ENCODE peak calls at places on chromosomes 2 and 18, in eight cellular contexts. W is PC-3, O is fibroblast of pulmonary artery, R is astrocyte of the spinal cord, H is heart right ventricle, I is breast epithelium, Z is GM23338, B is transverse colon. A is an unnamed sample.

GRCh38 chr2:69449906-69450305 is 12.7 kb upstream of the NFU1 start:
- DNase-seq in W (no peak), O (no peak), R (peak; percentile 19), H (no peak), I (no peak), Z (no peak), B (no peak), A (no peak)

GRCh38 chr2:95315801-95316411 is 18.8 kb downstream of the KCNIP3 start:
- DNase-seq in W (peak; percentile 99), O (peak; percentile 27), R (peak; percentile 88), H (no peak), I (no peak), Z (no peak), B (no peak), A (no peak)

GRCh38 chr2:154240921-154241379 is 369.2 kb downstream of the GALNT13 start:
- DNase-seq in W (no peak), O (no peak), R (no peak), H (no peak), I (no peak), Z (peak; percentile 14), B (no peak), A (no peak)

GRCh38 chr2:234491897-234492296 is 5.0 kb downstream of the ARL4C start:
- DNase-seq in W (no peak), O (no peak), R (no peak), H (no peak), I (no peak), Z (no peak), B (no peak), A (peak; percentile 69)

GRCh38 chr2:39334529-39334928 is 90.8 kb upstream of the CDKL4 start:
- DNase-seq in W (no peak), O (no peak), R (no peak), H (no peak), I (no peak), Z (no peak), B (no peak), A (no peak)

GRCh38 chr2:20146401-20146800 is 78.5 kb downstream of the SDC1 start:
- DNase-seq in W (no peak), O (no peak), R (no peak), H (no peak), I (no peak), Z (no peak), B (no peak), A (no peak)

GRCh38 chr2:64260817-64261216 is 116.6 kb upstream of the PELI1 start:
- DNase-seq in W (no peak), O (peak; percentile 31), R (no peak), H (peak; percentile 66), I (no peak), Z (no peak), B (peak; percentile 71), A (no peak)

GRCh38 chr18:6145645-6146308 is 250.5 kb upstream of the TMEM200C start:
- DNase-seq in W (no peak), O (no peak), R (no peak), H (peak; percentile 69), I (no peak), Z (peak; percentile 13), B (no peak), A (no peak)

GRCh38 chr2:71277536-71278103 is 50.7 kb upstream of the PAIP2B start:
- DNase-seq in W (peak; percentile 58), O (peak; percentile 21), R (peak; percentile 8), H (peak; percentile 67), I (no peak), Z (peak; percentile 82), B (peak; percentile 27), A (no peak)

GRCh38 chr2:71275939-71276310 is 49.0 kb upstream of the PAIP2B start:
- DNase-seq in W (no peak), O (no peak), R (no peak), H (no peak), I (no peak), Z (no peak), B (no peak), A (no peak)

GRCh38 chr2:71281950-71282349 is 49.6 kb upstream of the ZNF638 start:
- DNase-seq in W (peak; percentile 75), O (no peak), R (no peak), H (no peak), I (no peak), Z (no peak), B (no peak), A (no peak)

GRCh38 chr2:71277159-71277498 is 50.2 kb upstream of the PAIP2B start:
- DNase-seq in W (no peak), O (no peak), R (no peak), H (no peak), I (no peak), Z (no peak), B (no peak), A (no peak)

DNA sequence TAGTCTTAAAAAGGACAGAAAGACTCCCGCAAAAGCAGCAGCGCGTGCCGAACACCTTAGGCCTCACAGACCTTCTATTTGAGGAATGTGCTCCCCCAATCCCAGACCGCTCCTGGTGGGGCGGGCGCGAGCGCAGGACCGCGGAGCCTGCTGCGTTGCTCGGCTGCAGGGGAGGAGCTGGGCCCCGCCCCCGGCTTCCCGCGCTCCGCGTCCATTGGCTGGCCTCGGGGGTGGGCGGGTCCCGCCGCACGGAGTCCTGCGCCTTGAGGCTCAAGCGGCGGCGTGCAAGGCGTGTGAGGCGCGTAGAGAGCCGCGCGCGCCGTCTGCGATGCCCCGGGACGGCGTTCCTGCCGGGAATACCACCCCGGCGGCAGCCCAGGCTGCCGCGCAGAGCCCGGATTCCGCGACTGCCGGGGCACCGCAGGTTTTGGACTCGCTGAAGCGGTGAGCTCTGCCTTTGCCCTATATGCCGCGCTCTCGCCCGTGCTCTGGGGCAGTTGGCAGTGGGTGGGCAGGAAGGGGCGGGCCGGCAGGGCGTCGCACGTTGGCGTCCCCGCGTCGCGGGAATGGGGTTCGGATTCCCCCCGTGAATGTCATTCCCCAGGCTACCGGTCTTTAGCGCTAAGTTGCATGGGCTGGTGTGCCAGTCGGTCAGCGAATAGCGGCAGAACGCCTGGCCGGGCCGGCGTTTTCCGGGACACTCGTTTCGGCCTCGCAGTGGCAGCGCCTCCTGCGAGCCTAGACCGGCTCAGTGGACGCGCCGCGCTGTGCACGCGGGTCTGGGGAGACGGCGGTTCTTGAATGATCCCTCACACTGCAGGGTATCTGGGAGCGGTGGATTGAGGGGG is 49.6 kb upstream of the PAIP2B start:
- DNase-seq in W (peak; percentile 96), O (peak; percentile 79), R (peak; percentile 85), H (peak; percentile 90), I (peak; percentile 63), Z (peak; percentile 96), B (peak; percentile 91), A (peak; percentile 96)
- H3K4me3 ChIP-seq in W (peak overlapping the region; percentile 76), O (peak overlapping the region; percentile 61), R (peak overlapping the region; percentile 62), H (peak overlapping the region; percentile 72), I (peak overlapping the region; percentile 75), Z (peak overlapping the region; percentile 52), B (peak overlapping the region; percentile 76), A (peak overlapping the region; percentile 21)

GRCh38 chr18:55031979-55032378 is 72.7 kb upstream of the CCDC68 start:
- DNase-seq in W (no peak), O (no peak), R (no peak), H (no peak), I (no peak), Z (no peak), B (no peak), A (no peak)

GRCh38 chr18:55034742-55035141 is 75.5 kb upstream of the CCDC68 start:
- DNase-seq in W (no peak), O (no peak), R (no peak), H (no peak), I (no peak), Z (no peak), B (no peak), A (no peak)

GRCh38 chr18:55031576-55031975 is 72.3 kb upstream of the CCDC68 start:
- DNase-seq in W (no peak), O (no peak), R (no peak), H (no peak), I (no peak), Z (no peak), B (no peak), A (no peak)

GRCh38 chr18:55031164-55031563 is 71.9 kb upstream of the CCDC68 start:
- DNase-seq in W (peak; percentile 25), O (no peak), R (no peak), H (no peak), I (no peak), Z (no peak), B (no peak), A (no peak)
- H3K4me3 ChIP-seq in W (no peak overlapping the region), O (no peak overlapping the region), R (no peak overlapping the region), H (no peak overlapping the region), I (no peak overlapping the region), Z (no peak overlapping the region), B (no peak overlapping the region), A (no peak overlapping the region)

GRCh38 chr2:127586136-127586535 is 50.7 kb downstream of the MYO7B start:
- DNase-seq in W (no peak), O (no peak), R (no peak), H (no peak), I (no peak), Z (no peak), B (no peak), A (no peak)
- H3K4me3 ChIP-seq in W (no peak overlapping the region), O (no peak overlapping the region), R (no peak overlapping the region), H (no peak overlapping the region), I (no peak overlapping the region), Z (no peak overlapping the region), B (no peak overlapping the region), A (no peak overlapping the region)

DNA sequence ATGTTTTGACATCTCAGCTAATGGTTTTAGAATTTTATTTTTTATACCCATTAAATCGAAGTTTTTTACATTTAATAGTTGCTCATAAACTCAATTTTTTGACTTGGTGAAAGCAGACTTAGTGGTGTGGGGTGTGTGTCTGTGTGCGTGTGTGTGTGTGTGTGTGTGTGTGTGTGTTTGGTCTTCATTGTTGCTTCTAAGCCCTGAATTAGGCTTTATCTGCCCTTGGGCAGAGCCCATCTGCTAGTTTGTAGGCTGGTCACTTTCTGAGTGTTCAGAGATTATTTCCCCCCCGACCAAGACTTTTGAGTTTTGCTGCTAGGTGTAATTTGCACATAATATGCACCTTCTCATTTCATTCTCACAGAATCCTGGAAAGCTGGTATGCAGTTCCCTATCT is 14.3 kb downstream of the PAX3 start:
- DNase-seq in W (no peak), O (no peak), R (no peak), H (no peak), I (no peak), Z (no peak), B (no peak), A (no peak)
- H3K4me3 ChIP-seq in W (no peak overlapping the region), O (no peak overlapping the region), R (no peak overlapping the region), H (no peak overlapping the region), I (no peak overlapping the region), Z (no peak overlapping the region), B (no peak overlapping the region), A (no peak overlapping the region)

GRCh38 chr18:22703883-22704626 is 229.1 kb upstream of the RBBP8 start:
- DNase-seq in W (peak; percentile 70), O (peak; percentile 69), R (peak; percentile 60), H (peak; percentile 29), I (no peak), Z (peak; percentile 74), B (no peak), A (no peak)
- H3K4me3 ChIP-seq in W (no peak overlapping the region), O (no peak overlapping the region), R (no peak overlapping the region), H (no peak overlapping the region), I (no peak overlapping the region), Z (no peak overlapping the region), B (no peak overlapping the region), A (no peak overlapping the region)

GRCh38 chr18:35291166-35291565 is 1.1 kb upstream of the ZSCAN30 start:
- DNase-seq in W (no peak), O (no peak), R (no peak), H (no peak), I (no peak), Z (no peak), B (no peak), A (no peak)
- H3K4me3 ChIP-seq in W (peak overlapping the region; percentile 82), O (peak overlapping the region; percentile 63), R (peak overlapping the region; percentile 83), H (peak overlapping the region; percentile 68), I (peak overlapping the region; percentile 98), Z (peak overlapping the region; percentile 81), B (peak overlapping the region; percentile 72), A (no peak overlapping the region)

GRCh38 chr2:3361518-3362438 is 15.8 kb downstream of the EIPR1 start:
- DNase-seq in W (no peak), O (no peak), R (no peak), H (no peak), I (no peak), Z (no peak), B (no peak), A (peak; percentile 2)
- H3K4me3 ChIP-seq in W (no peak overlapping the region), O (no peak overlapping the region), R (no peak overlapping the region), H (no peak overlapping the region), I (no peak overlapping the region), Z (no peak overlapping the region), B (no peak overlapping the region), A (no peak overlapping the region)